ENCODE peak calls at places on chromosome 14, in eight cellular contexts. W is lung, O is upper lobe of right lung, Z is right atrium auricular region, Y is HepG2, E is uterus, R is mesenchymal stem cell, M is right lobe of liver. I is an unnamed sample. For H3K9me3, the result is how much of the 10 kb centered on the place peaks cover.

GRCh38 chr14:69346710-69347109 is 51.4 kb downstream of the ERH start:
- DNase-seq in W (no peak), O (no peak), Z (no peak), Y (no peak), E (no peak), R (peak), M (peak), I (peak)

GRCh38 chr14:87805315-87805723 is 187.7 kb downstream of the GALC start:
- DNase-seq in W (no peak), O (no peak), Z (no peak), Y (peak), E (no peak), R (peak), M (peak), I (peak)

GRCh38 chr14:56590535-56590951 is 10.9 kb downstream of the TMEM260 start:
- DNase-seq in W (no peak), O (no peak), Z (no peak), Y (no peak), E (no peak), R (no peak), M (no peak), I (no peak)

GRCh38 chr14:68210729-68211299 is 391.2 kb downstream of the RAD51B start:
- DNase-seq in W (peak), O (no peak), Z (no peak), Y (peak), E (no peak), R (peak), M (no peak), I (peak)

GRCh38 chr14:103946975-103947374 is 4.6 kb upstream of the RD3L start:
- DNase-seq in W (no peak), O (no peak), Z (no peak), Y (no peak), E (no peak), R (no peak), M (no peak), I (no peak)

GRCh38 chr14:22561661-22562579 is 27.1 kb downstream of the DAD1 start:
- DNase-seq in W (peak), O (no peak), Z (no peak), Y (peak), E (no peak), R (no peak), M (no peak), I (peak)

GRCh38 chr14:102215071-102215470 is 75.4 kb downstream of the WDR20 start:
- DNase-seq in W (no peak), O (peak), Z (no peak), Y (no peak), E (peak), R (no peak), M (no peak), I (no peak)

GRCh38 chr14:95313707-95314106 is 6.0 kb downstream of the CLMN start:
- DNase-seq in W (peak), O (peak), Z (peak), Y (peak), E (peak), R (peak), M (peak), I (no peak)

GRCh38 chr14:68549966-68550705 is 242.7 kb downstream of the ZFP36L1 start:
- DNase-seq in W (no peak), O (no peak), Z (no peak), Y (no peak), E (peak), R (peak), M (no peak), I (no peak)

GRCh38 chr14:95044463-95045254 is 112.7 kb downstream of the DICER1 start:
- DNase-seq in W (no peak), O (peak), Z (peak), Y (no peak), E (no peak), R (no peak), M (no peak), I (no peak)

GRCh38 chr14:83467811-83468210 is 1934.2 kb upstream of the SEL1L start:
- DNase-seq in W (no peak), O (no peak), Z (no peak), Y (no peak), E (no peak), R (peak), M (no peak), I (no peak)

GRCh38 chr14:63200767-63201166 is 3.5 kb upstream of the RHOJ start:
- DNase-seq in W (no peak), O (no peak), Z (no peak), Y (no peak), E (no peak), R (peak), M (no peak), I (no peak)

GRCh38 chr14:61462566-61463195 is 141.3 kb downstream of the PRKCH start:
- DNase-seq in W (no peak), O (no peak), Z (no peak), Y (peak), E (no peak), R (peak), M (no peak), I (no peak)

GRCh38 chr14:37340353-37340752 is 142.6 kb downstream of the MIPOL1 start:
- DNase-seq in W (no peak), O (no peak), Z (no peak), Y (peak), E (no peak), R (no peak), M (no peak), I (no peak)

GRCh38 chr14:92507174-92507768 is 6.3 kb upstream of the RIN3 start:
- DNase-seq in W (peak), O (peak), Z (no peak), Y (no peak), E (no peak), R (no peak), M (no peak), I (no peak)

GRCh38 chr14:33679461-33680225 is 271.2 kb downstream of the EGLN3 start:
- DNase-seq in W (no peak), O (no peak), Z (no peak), Y (no peak), E (no peak), R (peak), M (no peak), I (no peak)

GRCh38 chr14:68665116-68665515 is 127.8 kb downstream of the ZFP36L1 start:
- DNase-seq in W (no peak), O (no peak), Z (peak), Y (no peak), E (peak), R (no peak), M (no peak), I (peak)

GRCh38 chr14:103281496-103282231 is 52.4 kb upstream of the EIF5 start:
- DNase-seq in W (no peak), O (no peak), Z (peak), Y (peak), E (peak), R (peak), M (peak), I (no peak)

GRCh38 chr14:40987481-40987880 is 619.2 kb upstream of the LRFN5 start:
- DNase-seq in W (no peak), O (no peak), Z (no peak), Y (no peak), E (no peak), R (peak), M (no peak), I (no peak)

GRCh38 chr14:25180221-25180620 is 130.3 kb upstream of the STXBP6 start:
- DNase-seq in W (no peak), O (no peak), Z (no peak), Y (no peak), E (no peak), R (no peak), M (no peak), I (no peak)

GRCh38 chr14:72932893-72933292 is 6.6 kb downstream of the DCAF4 start:
- DNase-seq in W (no peak), O (no peak), Z (no peak), Y (no peak), E (no peak), R (no peak), M (no peak), I (no peak)

GRCh38 chr14:61042220-61042619 is 61.2 kb downstream of the SLC38A6 start:
- DNase-seq in W (no peak), O (no peak), Z (no peak), Y (peak), E (no peak), R (no peak), M (no peak), I (no peak)

GRCh38 chr14:55120466-55121144 is 8.4 kb upstream of the LGALS3 start:
- DNase-seq in W (no peak), O (no peak), Z (no peak), Y (no peak), E (no peak), R (no peak), M (no peak), I (no peak)

GRCh38 chr14:92686763-92687427 is 61.5 kb downstream of the LGMN start:
- DNase-seq in W (peak), O (peak), Z (peak), Y (no peak), E (peak), R (peak), M (peak), I (peak)

GRCh38 chr14:64705406-64706118 is 1.3 kb downstream of the PLEKHG3 start:
- DNase-seq in W (no peak), O (no peak), Z (no peak), Y (no peak), E (peak), R (peak), M (peak), I (no peak)

GRCh38 chr14:33589334-33589733 is 361.5 kb downstream of the EGLN3 start:
- DNase-seq in W (no peak), O (no peak), Z (no peak), Y (no peak), E (peak), R (peak), M (no peak), I (peak)

GRCh38 chr14:102957222-102957621 is 34.8 kb downstream of the AMN start:
- DNase-seq in W (no peak), O (no peak), Z (no peak), Y (no peak), E (no peak), R (no peak), M (no peak), I (no peak)

GRCh38 chr14:92122351-92122677 is 545 bp downstream of the CPSF2 start:
- DNase-seq in W (no peak), O (no peak), Z (no peak), Y (peak), E (peak), R (peak), M (no peak), I (peak)

GRCh38 chr14:90140298-90140955 is 78.6 kb downstream of the KCNK13 start:
- DNase-seq in W (no peak), O (no peak), Z (no peak), Y (no peak), E (no peak), R (peak), M (no peak), I (no peak)

GRCh38 chr14:105737504-105738246 is 211.3 kb downstream of the TMEM121 start:
- DNase-seq in W (no peak), O (no peak), Z (no peak), Y (no peak), E (no peak), R (no peak), M (no peak), I (no peak)

GRCh38 chr14:105738638-105739037 is 212.3 kb downstream of the TMEM121 start:
- DNase-seq in W (no peak), O (no peak), Z (no peak), Y (no peak), E (no peak), R (no peak), M (no peak), I (no peak)

GRCh38 chr14:105742531-105742848 is 216.1 kb downstream of the TMEM121 start:
- DNase-seq in W (no peak), O (no peak), Z (no peak), Y (no peak), E (no peak), R (no peak), M (peak), I (no peak)

GRCh38 chr14:105739331-105740102 is 213.1 kb downstream of the TMEM121 start:
- DNase-seq in W (no peak), O (no peak), Z (no peak), Y (no peak), E (no peak), R (no peak), M (no peak), I (no peak)
- H3K9me3 ChIP-seq in W (under half), O (under half), Z (under half), Y (under half), E (under half), R (under half), M (under half), I (under half)

DNA sequence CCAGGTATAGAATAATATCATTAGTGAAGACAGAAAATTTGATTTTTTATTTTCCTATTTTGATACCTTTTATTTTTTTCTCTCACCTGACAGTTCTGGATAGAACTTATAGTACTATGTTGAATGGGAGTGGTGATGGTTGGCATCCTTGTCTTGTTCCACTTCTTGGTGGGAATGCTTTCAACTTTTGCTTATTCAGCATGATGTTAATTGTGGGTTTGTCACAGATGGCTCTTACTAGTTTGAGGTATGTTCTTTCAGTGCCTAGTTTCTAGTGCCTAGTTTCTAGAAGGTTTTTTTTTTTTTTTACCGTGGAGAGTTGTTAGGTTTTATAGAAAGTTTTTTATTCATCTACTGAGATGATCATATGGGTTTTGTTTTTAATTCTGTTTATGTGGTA is 516.3 kb upstream of the NOVA1 start:
- DNase-seq in W (no peak), O (no peak), Z (no peak), Y (no peak), E (no peak), R (no peak), M (no peak), I (no peak)
- H3K9me3 ChIP-seq in W (under half), O (under half), Z (under half), Y (half or more), E (under half), R (under half), M (under half), I (under half)

DNA sequence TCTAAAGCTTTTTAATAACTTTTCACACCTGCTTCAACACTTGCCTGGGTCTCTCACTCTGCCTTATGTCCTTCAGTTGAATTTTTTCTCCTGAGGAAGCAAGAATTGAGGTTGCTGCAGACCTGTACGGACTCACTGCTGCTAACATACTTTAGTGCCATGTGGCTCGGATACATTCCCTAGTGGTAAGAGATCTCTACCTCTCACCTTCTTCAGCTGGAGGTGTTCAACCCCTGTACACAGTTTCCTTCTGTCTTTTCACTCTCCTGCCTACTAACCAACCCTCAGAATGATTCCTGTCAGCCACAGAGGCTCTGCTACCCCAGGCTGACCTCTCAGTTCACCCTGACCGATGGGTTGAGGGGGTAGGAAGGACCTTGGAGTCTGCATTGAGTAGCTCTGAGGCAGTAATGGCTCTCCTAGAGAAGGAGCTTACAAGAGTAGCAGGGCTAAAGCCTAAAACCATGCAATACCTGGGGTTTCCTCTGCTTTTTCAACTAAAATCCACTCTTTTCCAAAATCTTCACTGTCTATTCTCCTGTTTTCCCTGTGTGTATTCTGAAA is 14.2 kb upstream of the DHRS2 start:
- DNase-seq in W (no peak), O (no peak), Z (peak), Y (no peak), E (no peak), R (no peak), M (no peak), I (no peak)
- H3K9me3 ChIP-seq in W (under half), O (under half), Z (under half), Y (under half), E (under half), R (under half), M (under half), I (under half)

GRCh38 chr14:105839425-105840265 is 313.3 kb downstream of the TMEM121 start:
- DNase-seq in W (no peak), O (peak), Z (peak), Y (no peak), E (no peak), R (no peak), M (no peak), I (no peak)

GRCh38 chr14:105838107-105838506 is 311.7 kb downstream of the TMEM121 start:
- DNase-seq in W (no peak), O (no peak), Z (no peak), Y (no peak), E (no peak), R (no peak), M (no peak), I (no peak)

GRCh38 chr14:105837349-105838063 is 311.1 kb downstream of the TMEM121 start:
- DNase-seq in W (no peak), O (peak), Z (no peak), Y (no peak), E (no peak), R (no peak), M (no peak), I (no peak)

GRCh38 chr14:105840266-105841021 is 314.1 kb downstream of the TMEM121 start:
- DNase-seq in W (no peak), O (peak), Z (no peak), Y (no peak), E (no peak), R (no peak), M (no peak), I (no peak)

GRCh38 chr14:105838591-105839424 is 312.4 kb downstream of the TMEM121 start:
- DNase-seq in W (no peak), O (peak), Z (peak), Y (no peak), E (no peak), R (no peak), M (no peak), I (peak)
- H3K9me3 ChIP-seq in W (under half), O (under half), Z (under half), Y (under half), E (under half), R (under half), M (under half), I (under half)

DNA sequence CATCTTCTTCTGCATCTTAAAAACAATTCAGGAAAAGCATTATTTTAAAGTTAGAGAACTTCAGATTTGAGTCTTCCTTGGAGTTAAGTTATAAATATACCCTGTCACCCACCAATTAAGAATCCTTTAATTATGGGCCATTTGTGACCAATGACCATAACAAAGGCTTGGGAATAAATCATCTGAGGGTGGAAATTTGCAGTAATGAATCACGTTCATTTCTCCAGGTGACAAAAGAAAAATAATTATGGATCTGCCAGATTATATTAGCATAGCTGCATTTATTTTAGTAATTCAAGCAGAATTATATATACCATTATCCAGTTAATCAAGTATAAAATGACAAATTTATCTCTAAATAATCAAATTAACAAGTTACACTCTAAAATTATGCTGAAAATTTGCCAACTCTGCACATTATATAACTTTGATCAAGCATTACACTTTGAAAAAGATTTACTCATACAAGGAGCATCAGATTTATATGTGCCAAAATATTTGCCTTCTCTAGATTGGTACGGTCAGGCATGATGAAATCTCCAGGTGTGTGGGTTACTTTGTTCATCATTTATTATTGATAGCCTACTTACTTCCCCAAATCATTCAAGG is at the start of gene OR4K14:
- DNase-seq in W (no peak), O (no peak), Z (no peak), Y (no peak), E (no peak), R (no peak), M (no peak), I (no peak)
- H3K9me3 ChIP-seq in W (under half), O (under half), Z (under half), Y (under half), E (under half), R (under half), M (under half), I (under half)

GRCh38 chr14:74841230-74842207 is 34.4 kb downstream of the PROX2 start:
- DNase-seq in W (no peak), O (no peak), Z (no peak), Y (no peak), E (no peak), R (no peak), M (no peak), I (no peak)

GRCh38 chr14:74843653-74844052 is 32.3 kb downstream of the PROX2 start:
- DNase-seq in W (no peak), O (no peak), Z (no peak), Y (no peak), E (no peak), R (no peak), M (no peak), I (no peak)

GRCh38 chr14:74848768-74849167 is 27.2 kb downstream of the PROX2 start:
- DNase-seq in W (no peak), O (no peak), Z (no peak), Y (no peak), E (no peak), R (no peak), M (no peak), I (no peak)

GRCh38 chr14:74846968-74847549 is 28.9 kb downstream of the PROX2 start:
- DNase-seq in W (no peak), O (no peak), Z (no peak), Y (no peak), E (no peak), R (peak), M (no peak), I (no peak)

GRCh38 chr14:74846168-74846567 is 29.8 kb downstream of the PROX2 start:
- DNase-seq in W (no peak), O (no peak), Z (no peak), Y (no peak), E (no peak), R (no peak), M (no peak), I (no peak)
- H3K9me3 ChIP-seq in W (under half), O (under half), Z (under half), Y (under half), E (under half), R (under half), M (under half), I (under half)

GRCh38 chr14:18656627-18657026 is 55.7 kb downstream of the OR11H12 start:
- DNase-seq in W (no peak), O (no peak), Z (no peak), Y (no peak), E (no peak), R (no peak), M (no peak), I (no peak)

GRCh38 chr14:18660585-18660922 is 59.6 kb downstream of the OR11H12 start:
- DNase-seq in W (no peak), O (no peak), Z (no peak), Y (no peak), E (no peak), R (no peak), M (no peak), I (peak)
- H3K9me3 ChIP-seq in W (under half), O (under half), Z (under half), Y (under half), E (under half), R (under half), M (under half), I (under half)

GRCh38 chr14:58725226-58725625 is 87.5 kb downstream of the DACT1 start:
- DNase-seq in W (no peak), O (no peak), Z (no peak), Y (no peak), E (no peak), R (no peak), M (no peak), I (no peak)
- H3K9me3 ChIP-seq in W (under half), O (under half), Z (under half), Y (under half), E (under half), R (under half), M (under half), I (under half)

I was measured in pancreas.